ENCODE peak calls at places on chromosomes 6 and 20, in nine cellular contexts. One of them, this sample, is unnamed. For H3K9me3, the result is how much of the 10 kb centered on the place peaks cover.

GRCh38 chr20:34220581-34220980 is 20.6 kb upstream of the ASIP start:
- DNase-seq in gastrocnemius medialis: no peak
- DNase-seq in right lobe of liver: no peak
- DNase-seq in psoas muscle: no peak
- DNase-seq in CD8-positive, alpha-beta T cell: no peak
- DNase-seq in mesenchymal stem cell: peak
- DNase-seq in small intestine: no peak
- DNase-seq in heart right ventricle: no peak
- DNase-seq in tibial artery: no peak
- DNase-seq in this sample: no peak

GRCh38 chr6:144321839-144322591 is 36.9 kb downstream of the UTRN start:
- DNase-seq in gastrocnemius medialis: no peak
- DNase-seq in right lobe of liver: no peak
- DNase-seq in psoas muscle: no peak
- DNase-seq in CD8-positive, alpha-beta T cell: no peak
- DNase-seq in mesenchymal stem cell: peak
- DNase-seq in small intestine: no peak
- DNase-seq in heart right ventricle: no peak
- DNase-seq in tibial artery: no peak
- DNase-seq in this sample: no peak

GRCh38 chr6:148854086-148854485 is 107.3 kb downstream of the UST start:
- DNase-seq in gastrocnemius medialis: no peak
- DNase-seq in right lobe of liver: no peak
- DNase-seq in psoas muscle: no peak
- DNase-seq in CD8-positive, alpha-beta T cell: no peak
- DNase-seq in mesenchymal stem cell: no peak
- DNase-seq in small intestine: no peak
- DNase-seq in heart right ventricle: no peak
- DNase-seq in tibial artery: no peak
- DNase-seq in this sample: no peak

GRCh38 chr6:108581237-108581931 is 20.7 kb downstream of the FOXO3 start:
- DNase-seq in gastrocnemius medialis: peak
- DNase-seq in right lobe of liver: peak
- DNase-seq in psoas muscle: peak
- DNase-seq in CD8-positive, alpha-beta T cell: no peak
- DNase-seq in mesenchymal stem cell: peak
- DNase-seq in small intestine: peak
- DNase-seq in heart right ventricle: no peak
- DNase-seq in tibial artery: peak
- DNase-seq in this sample: no peak

GRCh38 chr6:154179443-154179842 is 140.4 kb downstream of the OPRM1 start:
- DNase-seq in gastrocnemius medialis: no peak
- DNase-seq in right lobe of liver: no peak
- DNase-seq in psoas muscle: no peak
- DNase-seq in CD8-positive, alpha-beta T cell: no peak
- DNase-seq in mesenchymal stem cell: no peak
- DNase-seq in small intestine: no peak
- DNase-seq in heart right ventricle: no peak
- DNase-seq in tibial artery: no peak
- DNase-seq in this sample: no peak

GRCh38 chr6:15160812-15161211 is 85.1 kb upstream of the JARID2 start:
- DNase-seq in gastrocnemius medialis: no peak
- DNase-seq in right lobe of liver: no peak
- DNase-seq in psoas muscle: no peak
- DNase-seq in CD8-positive, alpha-beta T cell: no peak
- DNase-seq in mesenchymal stem cell: no peak
- DNase-seq in small intestine: no peak
- DNase-seq in heart right ventricle: no peak
- DNase-seq in tibial artery: no peak
- DNase-seq in this sample: no peak

GRCh38 chr20:11373391-11373790 is 544.3 kb upstream of the BTBD3 start:
- DNase-seq in gastrocnemius medialis: no peak
- DNase-seq in right lobe of liver: no peak
- DNase-seq in psoas muscle: peak
- DNase-seq in CD8-positive, alpha-beta T cell: no peak
- DNase-seq in mesenchymal stem cell: no peak
- DNase-seq in small intestine: no peak
- DNase-seq in heart right ventricle: no peak
- DNase-seq in tibial artery: no peak
- DNase-seq in this sample: peak

GRCh38 chr6:13762648-13763441 is 51.2 kb upstream of the RANBP9 start:
- DNase-seq in gastrocnemius medialis: peak
- DNase-seq in right lobe of liver: no peak
- DNase-seq in psoas muscle: no peak
- DNase-seq in CD8-positive, alpha-beta T cell: no peak
- DNase-seq in mesenchymal stem cell: peak
- DNase-seq in small intestine: peak
- DNase-seq in heart right ventricle: no peak
- DNase-seq in tibial artery: peak
- DNase-seq in this sample: no peak

GRCh38 chr20:32252189-32252588 is 25.3 kb upstream of the KIF3B start:
- DNase-seq in gastrocnemius medialis: no peak
- DNase-seq in right lobe of liver: no peak
- DNase-seq in psoas muscle: no peak
- DNase-seq in CD8-positive, alpha-beta T cell: peak
- DNase-seq in mesenchymal stem cell: no peak
- DNase-seq in small intestine: no peak
- DNase-seq in heart right ventricle: no peak
- DNase-seq in tibial artery: no peak
- DNase-seq in this sample: no peak

GRCh38 chr6:161890133-161890833 is 616.4 kb upstream of the AGPAT4 start:
- DNase-seq in gastrocnemius medialis: no peak
- DNase-seq in right lobe of liver: no peak
- DNase-seq in psoas muscle: no peak
- DNase-seq in CD8-positive, alpha-beta T cell: no peak
- DNase-seq in mesenchymal stem cell: no peak
- DNase-seq in small intestine: no peak
- DNase-seq in heart right ventricle: no peak
- DNase-seq in tibial artery: no peak
- DNase-seq in this sample: peak

GRCh38 chr6:15518878-15519277 is 143.9 kb downstream of the DTNBP1 start:
- DNase-seq in gastrocnemius medialis: no peak
- DNase-seq in right lobe of liver: peak
- DNase-seq in psoas muscle: no peak
- DNase-seq in CD8-positive, alpha-beta T cell: no peak
- DNase-seq in mesenchymal stem cell: no peak
- DNase-seq in small intestine: no peak
- DNase-seq in heart right ventricle: no peak
- DNase-seq in tibial artery: no peak
- DNase-seq in this sample: no peak

GRCh38 chr6:131782764-131783163 is 25.1 kb upstream of the ENPP1 start:
- DNase-seq in gastrocnemius medialis: no peak
- DNase-seq in right lobe of liver: no peak
- DNase-seq in psoas muscle: no peak
- DNase-seq in CD8-positive, alpha-beta T cell: no peak
- DNase-seq in mesenchymal stem cell: no peak
- DNase-seq in small intestine: peak
- DNase-seq in heart right ventricle: no peak
- DNase-seq in tibial artery: no peak
- DNase-seq in this sample: no peak

GRCh38 chr20:7744411-7744810 is 195.8 kb downstream of the HAO1 start:
- DNase-seq in gastrocnemius medialis: no peak
- DNase-seq in right lobe of liver: no peak
- DNase-seq in psoas muscle: no peak
- DNase-seq in CD8-positive, alpha-beta T cell: no peak
- DNase-seq in mesenchymal stem cell: peak
- DNase-seq in small intestine: no peak
- DNase-seq in heart right ventricle: no peak
- DNase-seq in tibial artery: no peak
- DNase-seq in this sample: no peak

GRCh38 chr6:133041020-133041419 is 200.1 kb upstream of the EYA4 start:
- DNase-seq in gastrocnemius medialis: no peak
- DNase-seq in right lobe of liver: no peak
- DNase-seq in psoas muscle: no peak
- DNase-seq in CD8-positive, alpha-beta T cell: no peak
- DNase-seq in mesenchymal stem cell: no peak
- DNase-seq in small intestine: no peak
- DNase-seq in heart right ventricle: no peak
- DNase-seq in tibial artery: no peak
- DNase-seq in this sample: no peak

GRCh38 chr6:20424679-20425078 is 23.0 kb downstream of the E2F3 start:
- DNase-seq in gastrocnemius medialis: peak
- DNase-seq in right lobe of liver: peak
- DNase-seq in psoas muscle: no peak
- DNase-seq in CD8-positive, alpha-beta T cell: no peak
- DNase-seq in mesenchymal stem cell: no peak
- DNase-seq in small intestine: peak
- DNase-seq in heart right ventricle: no peak
- DNase-seq in tibial artery: peak
- DNase-seq in this sample: peak

GRCh38 chr6:168877821-168878282 is 375.8 kb downstream of the THBS2 start:
- DNase-seq in gastrocnemius medialis: no peak
- DNase-seq in right lobe of liver: no peak
- DNase-seq in psoas muscle: no peak
- DNase-seq in CD8-positive, alpha-beta T cell: no peak
- DNase-seq in mesenchymal stem cell: no peak
- DNase-seq in small intestine: peak
- DNase-seq in heart right ventricle: no peak
- DNase-seq in tibial artery: no peak
- DNase-seq in this sample: no peak

GRCh38 chr20:63032861-63033634 is 26.3 kb upstream of the BHLHE23 start:
- DNase-seq in gastrocnemius medialis: no peak
- DNase-seq in right lobe of liver: no peak
- DNase-seq in psoas muscle: peak
- DNase-seq in CD8-positive, alpha-beta T cell: no peak
- DNase-seq in mesenchymal stem cell: no peak
- DNase-seq in small intestine: no peak
- DNase-seq in heart right ventricle: peak
- DNase-seq in tibial artery: no peak
- DNase-seq in this sample: no peak

GRCh38 chr20:49669601-49670189 is 44.0 kb downstream of the B4GALT5 start:
- DNase-seq in gastrocnemius medialis: no peak
- DNase-seq in right lobe of liver: no peak
- DNase-seq in psoas muscle: no peak
- DNase-seq in CD8-positive, alpha-beta T cell: no peak
- DNase-seq in mesenchymal stem cell: no peak
- DNase-seq in small intestine: no peak
- DNase-seq in heart right ventricle: no peak
- DNase-seq in tibial artery: no peak
- DNase-seq in this sample: no peak

GRCh38 chr20:41087325-41087685 is 50.0 kb upstream of the PLCG1 start:
- DNase-seq in gastrocnemius medialis: no peak
- DNase-seq in right lobe of liver: no peak
- DNase-seq in psoas muscle: no peak
- DNase-seq in CD8-positive, alpha-beta T cell: no peak
- DNase-seq in mesenchymal stem cell: no peak
- DNase-seq in small intestine: no peak
- DNase-seq in heart right ventricle: no peak
- DNase-seq in tibial artery: no peak
- DNase-seq in this sample: no peak

GRCh38 chr20:47795214-47795667 is 10.0 kb upstream of the SULF2 start:
- DNase-seq in gastrocnemius medialis: peak
- DNase-seq in right lobe of liver: peak
- DNase-seq in psoas muscle: no peak
- DNase-seq in CD8-positive, alpha-beta T cell: no peak
- DNase-seq in mesenchymal stem cell: no peak
- DNase-seq in small intestine: no peak
- DNase-seq in heart right ventricle: peak
- DNase-seq in tibial artery: peak
- DNase-seq in this sample: peak
- H3K27ac ChIP-seq in gastrocnemius medialis: no peak
- H3K27ac ChIP-seq in right lobe of liver: no peak
- H3K27ac ChIP-seq in psoas muscle: no peak
- H3K27ac ChIP-seq in CD8-positive, alpha-beta T cell: no peak
- H3K27ac ChIP-seq in mesenchymal stem cell: no peak
- H3K27ac ChIP-seq in small intestine: no peak
- H3K27ac ChIP-seq in heart right ventricle: no peak
- H3K27ac ChIP-seq in tibial artery: peak
- H3K27ac ChIP-seq in this sample: no peak

DNA sequence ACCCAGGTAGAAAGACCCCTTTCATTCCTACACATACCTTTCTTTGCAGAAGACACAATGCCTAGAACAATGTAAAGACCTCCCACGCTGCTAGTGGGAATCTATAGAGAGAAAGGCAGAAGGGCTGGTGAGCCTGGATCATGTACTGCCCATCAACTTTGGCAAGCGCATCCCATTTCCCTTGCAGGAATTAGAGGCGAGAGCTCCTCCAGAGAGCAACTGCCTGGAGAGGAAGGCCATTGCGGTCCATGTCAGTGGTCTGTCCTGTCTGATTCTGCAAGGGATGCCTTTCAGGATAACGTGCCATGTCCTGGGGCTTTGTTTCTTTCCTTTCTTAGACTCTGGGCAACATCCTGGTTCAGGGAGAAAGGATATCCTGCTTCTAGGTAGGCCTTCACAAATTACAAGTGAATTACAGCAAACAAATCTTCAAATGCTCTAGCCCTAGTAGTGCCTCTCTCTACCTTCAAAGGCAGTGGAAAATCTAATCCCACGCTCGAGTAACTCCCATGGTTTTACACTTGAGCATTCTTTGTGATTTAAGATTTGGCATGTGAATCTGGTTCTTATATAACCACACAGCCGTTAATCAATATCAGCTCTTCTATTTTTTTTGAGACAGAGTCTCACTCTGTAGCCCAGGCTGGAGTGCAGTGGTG is 38.5 kb downstream of the GCNT2 start:
- DNase-seq in gastrocnemius medialis: no peak
- DNase-seq in right lobe of liver: no peak
- DNase-seq in psoas muscle: no peak
- DNase-seq in CD8-positive, alpha-beta T cell: no peak
- DNase-seq in mesenchymal stem cell: no peak
- DNase-seq in small intestine: no peak
- DNase-seq in heart right ventricle: no peak
- DNase-seq in tibial artery: no peak
- DNase-seq in this sample: no peak
- H3K4me3 ChIP-seq in gastrocnemius medialis: no peak
- H3K4me3 ChIP-seq in right lobe of liver: no peak
- H3K4me3 ChIP-seq in psoas muscle: no peak
- H3K4me3 ChIP-seq in CD8-positive, alpha-beta T cell: no peak
- H3K4me3 ChIP-seq in mesenchymal stem cell: no peak
- H3K4me3 ChIP-seq in small intestine: no peak
- H3K4me3 ChIP-seq in heart right ventricle: no peak
- H3K4me3 ChIP-seq in tibial artery: no peak
- H3K4me3 ChIP-seq in this sample: no peak

GRCh38 chr6:167576798-167577528 is 249.7 kb upstream of the AFDN start:
- DNase-seq in gastrocnemius medialis: no peak
- DNase-seq in right lobe of liver: no peak
- DNase-seq in psoas muscle: no peak
- DNase-seq in CD8-positive, alpha-beta T cell: no peak
- DNase-seq in mesenchymal stem cell: no peak
- DNase-seq in small intestine: no peak
- DNase-seq in heart right ventricle: no peak
- DNase-seq in tibial artery: no peak
- DNase-seq in this sample: no peak
- H3K9me3 ChIP-seq in gastrocnemius medialis: under half
- H3K9me3 ChIP-seq in right lobe of liver: under half
- H3K9me3 ChIP-seq in psoas muscle: under half
- H3K9me3 ChIP-seq in CD8-positive, alpha-beta T cell: under half
- H3K9me3 ChIP-seq in mesenchymal stem cell: under half
- H3K9me3 ChIP-seq in small intestine: under half
- H3K9me3 ChIP-seq in heart right ventricle: under half
- H3K9me3 ChIP-seq in tibial artery: under half
- H3K9me3 ChIP-seq in this sample: under half

DNA sequence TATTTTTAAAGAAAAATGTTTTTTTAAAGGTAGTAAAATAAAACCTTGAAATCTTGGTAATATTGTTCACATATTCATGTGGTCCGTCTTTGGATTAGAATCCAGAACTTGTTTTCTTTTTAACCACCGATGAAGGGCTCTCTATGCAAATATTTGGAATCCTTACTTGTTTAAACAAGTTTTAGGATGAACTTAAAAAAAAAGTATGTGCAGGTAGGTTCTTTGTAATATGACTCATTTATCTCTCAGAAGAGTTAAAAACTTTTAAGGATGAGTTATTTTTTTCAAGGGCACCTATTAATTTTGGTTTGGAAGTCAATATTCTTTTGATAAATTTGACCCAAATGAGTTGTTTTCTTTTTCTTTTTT is 8.9 kb downstream of the DSP start:
- DNase-seq in gastrocnemius medialis: no peak
- DNase-seq in right lobe of liver: no peak
- DNase-seq in psoas muscle: no peak
- DNase-seq in CD8-positive, alpha-beta T cell: no peak
- DNase-seq in mesenchymal stem cell: no peak
- DNase-seq in small intestine: no peak
- DNase-seq in heart right ventricle: no peak
- DNase-seq in tibial artery: no peak
- DNase-seq in this sample: no peak
- H3K27ac ChIP-seq in gastrocnemius medialis: no peak
- H3K27ac ChIP-seq in right lobe of liver: peak
- H3K27ac ChIP-seq in psoas muscle: no peak
- H3K27ac ChIP-seq in CD8-positive, alpha-beta T cell: no peak
- H3K27ac ChIP-seq in mesenchymal stem cell: no peak
- H3K27ac ChIP-seq in small intestine: no peak
- H3K27ac ChIP-seq in heart right ventricle: no peak
- H3K27ac ChIP-seq in tibial artery: no peak
- H3K27ac ChIP-seq in this sample: no peak